ENCODE peak calls at places on chromosome 19, in six cellular contexts. W is tibial artery, U is neural progenitor cell, C is ascending aorta, P is colonic mucosa, I is A673. E is an unnamed sample. For H3K4me1, the result is how much of the 10 kb centered on the place peaks cover.

GRCh38 chr19:55442372-55443044 is 592 bp downstream of the SHISA7 start:
- DNase-seq in W (no peak), U (peak), C (no peak), P (no peak), I (no peak), E (no peak)

GRCh38 chr19:39167461-39168257 is 29.1 kb upstream of the NCCRP1 start:
- DNase-seq in W (no peak), U (no peak), C (no peak), P (peak), I (no peak), E (no peak)

GRCh38 chr19:43300876-43301765 is 31.8 kb upstream of the PSG9 start:
- DNase-seq in W (no peak), U (no peak), C (no peak), P (no peak), I (no peak), E (no peak)

GRCh38 chr19:10368101-10368803 is 12.1 kb downstream of the TYK2 start:
- DNase-seq in W (no peak), U (no peak), C (no peak), P (no peak), I (no peak), E (no peak)

GRCh38 chr19:41795031-41795461 is 1.3 kb upstream of the CEACAM3 start:
- DNase-seq in W (peak), U (peak), C (no peak), P (peak), I (peak), E (peak)

GRCh38 chr19:39969266-39969665 is 1.7 kb upstream of the PSMC4 start:
- DNase-seq in W (no peak), U (no peak), C (no peak), P (peak), I (no peak), E (no peak)

GRCh38 chr19:10544242-10544752 is 593 bp downstream of the ATG4D start:
- DNase-seq in W (no peak), U (peak), C (no peak), P (peak), I (no peak), E (no peak)

GRCh38 chr19:4606921-4607678 is 32.2 kb upstream of the TNFAIP8L1 start:
- DNase-seq in W (no peak), U (peak), C (no peak), P (no peak), I (peak), E (no peak)

GRCh38 chr19:39915101-39915847 is 19.2 kb downstream of the FCGBP start:
- DNase-seq in W (no peak), U (no peak), C (no peak), P (peak), I (no peak), E (no peak)

GRCh38 chr19:15294591-15294990 is 37.7 kb downstream of the BRD4 start:
- DNase-seq in W (no peak), U (no peak), C (no peak), P (no peak), I (no peak), E (no peak)

GRCh38 chr19:10915511-10916091 is 12.8 kb downstream of the YIPF2 start:
- DNase-seq in W (no peak), U (no peak), C (no peak), P (no peak), I (no peak), E (peak)

GRCh38 chr19:15437355-15438123 is 12.2 kb downstream of the WIZ start:
- DNase-seq in W (no peak), U (no peak), C (no peak), P (no peak), I (no peak), E (no peak)

GRCh38 chr19:14149509-14149994 is 13.2 kb upstream of the ASF1B start:
- DNase-seq in W (peak), U (no peak), C (no peak), P (peak), I (peak), E (no peak)

GRCh38 chr19:58401825-58402433 is 6.5 kb downstream of the RNF225 start:
- DNase-seq in W (no peak), U (no peak), C (no peak), P (no peak), I (no peak), E (no peak)

GRCh38 chr19:42289556-42290041 is 12.3 kb upstream of the PRR19 start:
- DNase-seq in W (no peak), U (no peak), C (no peak), P (no peak), I (no peak), E (no peak)

GRCh38 chr19:10417598-10418280 is 2.6 kb upstream of the PDE4A start:
- DNase-seq in W (no peak), U (peak), C (no peak), P (no peak), I (peak), E (no peak)

GRCh38 chr19:38265213-38265861 is 964 bp downstream of the SPINT2 start:
- DNase-seq in W (no peak), U (no peak), C (peak), P (peak), I (no peak), E (no peak)

GRCh38 chr19:48554385-48555091 is 2.6 kb downstream of the SULT2B1 start:
- DNase-seq in W (no peak), U (peak), C (no peak), P (no peak), I (no peak), E (no peak)

GRCh38 chr19:4745986-4746385 is 22.3 kb upstream of the DPP9 start:
- DNase-seq in W (no peak), U (no peak), C (no peak), P (no peak), I (no peak), E (no peak)

GRCh38 chr19:48271531-48272151 is 1.8 kb downstream of the ZNF114 start:
- DNase-seq in W (peak), U (peak), C (no peak), P (peak), I (peak), E (peak)

GRCh38 chr19:17441241-17442135 is 7.0 kb downstream of the TMEM221 start:
- DNase-seq in W (no peak), U (peak), C (no peak), P (no peak), I (peak), E (peak)

GRCh38 chr19:55176116-55176515 is 4.0 kb downstream of the SYT5 start:
- DNase-seq in W (no peak), U (no peak), C (no peak), P (no peak), I (no peak), E (no peak)

GRCh38 chr19:35847911-35848310 is 4.4 kb downstream of the NPHS1 start:
- DNase-seq in W (no peak), U (no peak), C (no peak), P (no peak), I (no peak), E (no peak)

GRCh38 chr19:35851213-35852028 is 883 bp downstream of the NPHS1 start:
- DNase-seq in W (no peak), U (peak), C (no peak), P (no peak), I (no peak), E (no peak)

GRCh38 chr19:5138606-5139594 is 170.0 kb downstream of the KDM4B start:
- DNase-seq in W (no peak), U (no peak), C (no peak), P (peak), I (peak), E (peak)

GRCh38 chr19:46979103-46979769 is 40.4 kb upstream of the NPAS1 start:
- DNase-seq in W (no peak), U (no peak), C (no peak), P (no peak), I (no peak), E (no peak)

GRCh38 chr19:46978470-46978869 is 41.2 kb upstream of the NPAS1 start:
- DNase-seq in W (no peak), U (no peak), C (no peak), P (no peak), I (no peak), E (no peak)

GRCh38 chr19:46981296-46981695 is 38.3 kb upstream of the NPAS1 start:
- DNase-seq in W (no peak), U (no peak), C (no peak), P (no peak), I (no peak), E (no peak)

GRCh38 chr19:46979770-46980105 is 39.9 kb upstream of the NPAS1 start:
- DNase-seq in W (no peak), U (peak), C (no peak), P (no peak), I (no peak), E (no peak)

DNA sequence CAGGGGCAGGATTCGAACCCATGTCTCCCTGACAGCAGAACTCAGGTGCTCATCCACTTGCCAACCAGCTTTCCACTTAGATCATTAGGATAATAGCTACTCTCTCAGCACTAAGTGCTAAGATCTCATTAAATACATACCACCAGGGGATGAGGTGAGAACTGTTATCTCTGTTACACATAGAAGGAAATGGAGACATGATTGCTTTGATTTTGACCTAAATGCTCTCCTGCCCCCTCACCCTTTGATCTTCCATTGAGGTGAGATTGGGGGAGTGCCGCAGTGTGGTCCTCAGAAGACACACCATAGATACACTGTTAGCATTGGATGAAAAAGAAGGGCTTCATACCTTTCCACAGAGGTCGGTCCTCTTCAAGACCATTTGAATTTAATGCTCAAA is 38.9 kb upstream of the NPAS1 start:
- DNase-seq in W (no peak), U (no peak), C (no peak), P (no peak), I (no peak), E (no peak)
- H3K27ac ChIP-seq in W (peak), U (peak), C (peak), P (no peak), I (no peak), E (no peak)

DNA sequence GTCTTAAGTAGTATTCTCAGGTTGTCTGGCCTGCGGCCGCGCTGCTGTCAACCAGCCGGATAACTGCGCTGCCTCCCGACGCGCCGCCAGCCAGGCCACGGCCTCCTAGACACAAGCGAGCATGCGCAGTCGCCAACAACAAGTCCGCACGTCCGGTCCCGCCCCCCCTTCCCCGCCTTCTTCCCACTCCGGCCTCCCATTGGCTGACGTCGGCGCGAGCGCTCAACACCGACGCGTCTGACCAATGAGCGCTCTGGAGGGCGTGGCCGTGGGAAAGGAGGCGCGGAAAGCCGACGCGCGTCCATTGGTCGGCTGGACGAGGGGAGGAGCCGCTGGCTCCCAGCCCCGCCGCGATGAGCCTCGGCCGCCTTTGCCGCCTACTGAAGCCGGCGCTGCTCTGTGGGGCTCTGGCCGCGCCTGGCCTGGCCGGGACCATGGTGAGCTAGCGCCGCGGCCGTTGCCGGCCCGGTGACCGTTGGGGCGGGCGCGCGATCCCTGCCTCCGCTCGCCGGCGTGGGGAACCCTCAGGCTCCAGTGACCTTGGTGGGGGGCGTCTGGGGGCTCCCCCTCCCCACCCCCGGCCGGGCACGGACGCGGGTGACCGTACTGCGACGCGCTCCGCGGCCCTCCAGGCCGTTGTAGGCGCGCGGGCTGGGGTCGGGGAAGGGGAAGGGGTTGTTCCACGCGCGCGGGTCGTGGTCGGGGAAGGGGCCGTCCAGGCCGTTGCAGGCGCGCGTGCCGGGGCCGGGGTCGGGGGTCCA is at the start of gene GPX4:
- DNase-seq in W (peak), U (peak), C (peak), P (peak), I (peak), E (peak)
- H3K4me1 ChIP-seq in W (half or more), U (under half), C (under half), P (under half), I (under half), E (under half)

GRCh38 chr19:1955171-1956142 is 14.5 kb downstream of the CSNK1G2 start:
- DNase-seq in W (no peak), U (no peak), C (no peak), P (no peak), I (no peak), E (no peak)
- H3K27ac ChIP-seq in W (no peak), U (no peak), C (no peak), P (no peak), I (no peak), E (no peak)

GRCh38 chr19:7349961-7350711 is 1.4 kb downstream of the ARHGEF18 start:
- DNase-seq in W (no peak), U (no peak), C (no peak), P (no peak), I (no peak), E (no peak)

GRCh38 chr19:7346488-7346971 is 2.2 kb upstream of the ARHGEF18 start:
- DNase-seq in W (no peak), U (no peak), C (no peak), P (no peak), I (no peak), E (no peak)

GRCh38 chr19:7351861-7352260 is 3.1 kb downstream of the ARHGEF18 start:
- DNase-seq in W (no peak), U (no peak), C (no peak), P (no peak), I (no peak), E (no peak)

GRCh38 chr19:7349231-7349591 is 474 bp downstream of the ARHGEF18 start:
- DNase-seq in W (no peak), U (no peak), C (no peak), P (no peak), I (no peak), E (no peak)

DNA sequence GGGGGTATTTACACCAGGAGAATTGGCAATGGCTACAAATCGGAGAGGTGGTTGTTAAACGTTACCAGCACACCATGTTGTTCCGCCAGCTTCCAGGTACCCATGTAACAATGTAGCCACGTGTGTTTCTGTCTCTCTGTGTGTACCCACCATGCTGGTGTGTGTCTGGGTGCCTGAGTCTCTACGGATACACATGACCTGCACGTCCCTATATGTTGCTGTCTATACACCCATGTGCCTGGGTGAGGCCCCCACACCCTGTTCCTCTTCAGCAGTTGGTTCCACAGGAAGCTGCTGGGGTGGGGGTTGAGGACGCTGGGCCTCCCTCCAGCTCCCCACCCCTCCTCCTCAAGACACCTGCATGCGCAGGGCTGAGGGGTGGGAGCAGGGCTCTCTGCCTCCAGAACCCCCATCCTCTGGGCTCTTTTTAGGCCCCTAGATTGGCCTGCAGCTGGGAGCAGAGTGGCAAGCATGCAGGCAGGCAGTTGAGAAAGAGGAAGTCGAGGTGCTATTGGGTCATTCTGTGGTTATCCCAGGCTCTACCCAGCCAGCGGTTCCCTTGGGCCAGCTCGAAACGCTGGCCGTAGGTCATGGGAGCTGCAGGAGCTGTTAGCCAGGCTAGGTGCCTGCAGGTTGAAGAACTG is at the start of gene ARHGEF18:
- DNase-seq in W (peak), U (no peak), C (no peak), P (no peak), I (no peak), E (no peak)
- H3K4me1 ChIP-seq in W (under half), U (under half), C (under half), P (under half), I (under half), E (under half)

DNA sequence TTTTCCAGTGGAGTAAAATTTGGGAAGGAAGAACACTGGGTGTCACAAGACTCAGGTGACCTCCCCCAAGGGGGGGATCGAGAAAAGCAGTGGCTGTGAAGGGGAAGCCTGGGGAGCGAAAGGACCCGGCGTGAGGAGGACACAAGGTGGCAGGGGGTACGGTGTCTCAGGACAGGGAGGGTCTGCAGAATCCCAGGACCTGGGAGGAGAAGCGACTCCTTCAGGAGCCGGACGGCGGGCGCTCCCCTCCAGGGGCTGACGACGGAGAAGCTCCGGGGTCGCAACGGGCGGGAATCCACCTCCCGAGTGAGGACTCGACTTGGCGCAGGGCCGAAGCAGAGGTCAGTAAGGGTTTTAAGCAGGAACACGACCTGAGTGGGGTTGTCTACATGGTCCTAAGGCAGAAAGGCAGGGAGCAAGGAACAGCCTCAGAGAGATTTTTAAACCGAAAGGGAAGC is 529 bp downstream of the ZNF836 start:
- DNase-seq in W (no peak), U (peak), C (no peak), P (peak), I (peak), E (no peak)
- H3K27ac ChIP-seq in W (peak), U (no peak), C (peak), P (peak), I (peak), E (peak)

DNA sequence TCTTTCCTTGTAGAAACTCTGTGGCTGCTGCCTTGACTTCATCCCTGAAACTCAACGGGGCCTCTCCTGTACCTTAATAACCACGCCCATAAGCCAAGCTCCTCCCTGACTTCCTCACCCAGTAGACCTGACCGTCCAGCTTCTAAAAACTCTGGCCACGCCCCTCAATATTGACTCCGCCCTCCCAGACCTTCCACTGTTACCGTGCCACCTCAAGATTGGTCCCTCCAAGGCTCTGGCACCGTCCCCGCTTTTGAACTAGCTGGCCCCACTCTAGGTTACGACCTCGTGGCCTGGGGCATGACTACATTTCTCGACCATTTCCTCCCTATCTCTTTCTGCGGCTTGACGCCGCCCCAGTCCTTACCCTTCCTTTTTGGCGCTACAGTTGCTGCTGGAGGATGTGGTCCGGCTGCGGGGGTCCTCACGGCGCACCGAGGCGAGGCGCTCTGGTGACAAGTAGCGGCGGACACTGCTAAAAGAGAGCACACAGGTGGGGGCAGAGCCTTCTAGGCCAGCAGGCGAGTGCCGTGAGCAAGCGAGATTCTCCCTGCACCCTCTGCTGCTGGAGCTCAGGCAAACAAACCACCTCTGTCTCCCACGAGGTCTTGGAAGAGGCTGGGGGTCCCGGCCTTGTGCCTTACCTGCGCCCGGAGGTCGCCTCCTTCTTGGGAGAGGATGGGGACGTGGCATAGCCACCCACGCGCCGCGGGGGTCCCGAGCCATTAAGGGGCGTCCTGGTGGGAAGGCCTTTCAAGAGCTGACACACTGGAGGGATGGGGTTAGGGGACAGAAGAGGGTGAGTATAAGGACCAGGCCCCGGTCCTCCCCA is 2.3 kb upstream of the EML2 start:
- DNase-seq in W (peak), U (peak), C (peak), P (peak), I (peak), E (peak)
- H3K4me1 ChIP-seq in W (half or more), U (under half), C (under half), P (under half), I (under half), E (under half)

DNA sequence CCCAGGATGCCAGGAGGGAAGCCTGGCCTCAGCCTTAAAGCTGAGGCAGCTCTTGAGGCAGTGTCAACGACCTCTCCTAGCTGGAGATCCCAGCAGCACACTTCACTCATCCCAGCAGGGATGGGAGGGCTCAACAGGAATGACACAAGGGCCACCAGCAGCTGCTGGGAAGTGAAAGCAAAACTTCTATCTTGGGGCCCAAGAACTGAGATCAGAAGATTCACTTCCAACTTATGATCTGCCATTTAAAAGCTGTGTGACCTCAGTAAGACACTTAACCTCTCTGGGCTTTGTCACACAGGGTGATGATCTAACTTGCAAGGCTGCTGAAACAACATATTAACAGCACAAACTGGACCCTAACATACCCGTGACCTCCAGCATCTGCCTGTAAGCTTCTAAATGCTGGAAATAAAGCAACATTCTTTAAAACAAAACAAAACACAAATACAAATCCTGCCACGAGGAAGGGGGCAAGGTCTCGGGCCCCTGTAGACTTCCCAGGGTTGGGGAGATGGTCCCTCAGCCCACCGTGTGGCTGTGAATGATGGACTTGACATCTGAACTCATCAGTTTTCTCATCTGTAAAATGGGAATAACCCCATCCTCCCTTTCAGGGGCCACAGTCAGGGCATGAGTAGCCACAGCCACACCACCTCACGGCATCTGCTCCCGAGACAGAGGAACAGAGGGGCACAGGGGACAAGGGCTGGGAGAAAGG is 22.7 kb downstream of the ELL start:
- DNase-seq in W (no peak), U (no peak), C (no peak), P (no peak), I (no peak), E (no peak)
- H3K27ac ChIP-seq in W (peak), U (no peak), C (peak), P (peak), I (no peak), E (no peak)

E was measured in SJSA1.